ENCODE peak calls at places on chromosome 18, in five cellular contexts. V, G, A, W and S are unnamed samples.

GRCh38 chr18:26771524-26771923 is 94.0 kb downstream of the AQP4 start:
- DNase-seq in V (peak; percentile 16), W (no peak), G (no peak), A (no peak), S (peak; percentile 45)

GRCh38 chr18:10490401-10491289 is 35.2 kb upstream of the NAPG start:
- DNase-seq in V (peak; percentile 91), G (no peak), W (peak; percentile 56), A (peak; percentile 95), S (peak; percentile 95)

GRCh38 chr18:77111449-77112160 is 21.0 kb downstream of the MBP start:
- DNase-seq in G (peak; percentile 48), V (no peak), W (no peak), A (no peak), S (peak; percentile 43)

GRCh38 chr18:77103991-77104521 is 28.5 kb downstream of the MBP start:
- DNase-seq in G (no peak), V (no peak), A (no peak), W (no peak), S (no peak)

GRCh38 chr18:24187049-24187448 is 48.2 kb downstream of the CABYR start:
- DNase-seq in A (no peak), V (peak; percentile 63), W (no peak), G (no peak), S (no peak)

GRCh38 chr18:10131036-10131774 is 217.4 kb downstream of the VAPA start:
- DNase-seq in G (no peak), V (no peak), A (no peak), W (no peak), S (no peak)

GRCh38 chr18:23825978-23826405 is 136.7 kb downstream of the LAMA3 start:
- DNase-seq in W (no peak), A (no peak), G (peak; percentile 93), V (no peak), S (peak; percentile 59)

GRCh38 chr18:73458186-73458964 is 590.6 kb upstream of the NETO1 start:
- DNase-seq in W (no peak), G (no peak), A (no peak), V (no peak), S (no peak)

GRCh38 chr18:59220784-59221765 is 1.1 kb downstream of the GRP start:
- DNase-seq in G (peak; percentile 18), V (no peak), A (no peak), W (no peak), S (no peak)

GRCh38 chr18:64330161-64330560 is 181.3 kb upstream of the LINC00305 start:
- DNase-seq in V (no peak), G (no peak), A (no peak), W (no peak), S (no peak)

GRCh38 chr18:78378403-78378802 is 601.2 kb upstream of the SALL3 start:
- DNase-seq in V (no peak), G (no peak), A (no peak), W (no peak), S (no peak)

GRCh38 chr18:22822024-22822423 is 111.1 kb upstream of the RBBP8 start:
- DNase-seq in A (no peak), W (no peak), G (peak; percentile 81), V (no peak), S (no peak)

GRCh38 chr18:22434973-22435608 is 17.4 kb upstream of the CTAGE1 start:
- DNase-seq in V (no peak), A (no peak), W (no peak), G (peak; percentile 90), S (no peak)

GRCh38 chr18:63063171-63063570 is 256.4 kb downstream of the BCL2 start:
- DNase-seq in V (no peak), A (no peak), W (no peak), G (no peak), S (no peak)

GRCh38 chr18:49619792-49620191 is 57.9 kb downstream of the LIPG start:
- DNase-seq in G (peak; percentile 69), V (no peak), A (no peak), W (no peak), S (no peak)
- H3K4me2 ChIP-seq in G (no peak overlapping the region), V (no peak overlapping the region), A (no peak overlapping the region), W (no peak overlapping the region), S (no peak overlapping the region)

GRCh38 chr18:49546719-49547273 is 15.1 kb upstream of the LIPG start:
- DNase-seq in V (no peak), A (no peak), G (no peak), W (no peak), S (no peak)
- H3K4me2 ChIP-seq in V (no peak overlapping the region), A (no peak overlapping the region), G (no peak overlapping the region), W (no peak overlapping the region), S (no peak overlapping the region)

GRCh38 chr18:41747723-41748242 is 207.3 kb upstream of the PIK3C3 start:
- DNase-seq in W (no peak), V (no peak), A (no peak), G (no peak), S (no peak)

GRCh38 chr18:41745166-41746049 is 209.6 kb upstream of the PIK3C3 start:
- DNase-seq in G (peak; percentile 28), V (peak; percentile 49), W (peak; percentile 4), A (peak; percentile 1), S (peak; percentile 19)

GRCh38 chr18:41744664-41745063 is 210.4 kb upstream of the PIK3C3 start:
- DNase-seq in G (no peak), W (no peak), V (no peak), A (no peak), S (no peak)
- H3K4me2 ChIP-seq in G (no peak overlapping the region), W (no peak overlapping the region), V (no peak overlapping the region), A (no peak overlapping the region), S (no peak overlapping the region)

GRCh38 chr18:55319517-55319905 is 268.5 kb downstream of the TCF4 start:
- DNase-seq in V (no peak), W (no peak), A (no peak), G (no peak), S (no peak)
- H3K4me2 ChIP-seq in V (peak overlapping the region; percentile 90), W (no peak overlapping the region), A (peak overlapping the region; percentile 76), G (peak overlapping the region; percentile 99), S (no peak overlapping the region)

GRCh38 chr18:8835556-8835955 is 130.2 kb downstream of the MTCL1 start:
- DNase-seq in G (peak; percentile 68), V (no peak), A (no peak), W (no peak), S (no peak)

GRCh38 chr18:8831531-8831930 is 126.2 kb downstream of the MTCL1 start:
- DNase-seq in V (no peak), W (no peak), A (no peak), G (no peak), S (no peak)

GRCh38 chr18:8833480-8833879 is 128.1 kb downstream of the MTCL1 start:
- DNase-seq in G (no peak), V (no peak), A (no peak), W (no peak), S (no peak)

GRCh38 chr18:8839285-8839684 is 133.9 kb downstream of the MTCL1 start:
- DNase-seq in A (no peak), V (no peak), G (no peak), W (no peak), S (no peak)

DNA sequence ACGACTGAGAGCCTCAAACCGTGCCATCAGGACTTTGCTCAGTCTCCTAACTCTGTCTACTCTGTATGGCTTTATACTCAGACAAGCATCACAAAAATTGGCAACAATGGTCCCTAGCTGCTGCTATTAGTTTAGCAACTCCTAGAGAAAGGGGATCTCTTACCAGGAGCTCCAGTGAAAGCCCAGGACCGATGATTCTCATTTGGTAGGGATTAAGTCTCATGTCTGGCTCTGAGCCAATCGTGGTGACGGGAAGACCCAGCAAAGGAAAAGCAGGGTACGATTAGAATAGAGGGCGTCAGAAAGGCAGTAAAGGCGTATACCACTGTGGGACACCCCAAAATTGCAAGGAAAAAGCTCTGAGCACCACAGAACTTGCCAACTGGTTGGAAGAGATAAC is 129.5 kb downstream of the MTCL1 start:
- DNase-seq in A (no peak), V (no peak), G (no peak), W (no peak), S (no peak)
- H3K4me2 ChIP-seq in A (no peak overlapping the region), V (no peak overlapping the region), G (no peak overlapping the region), W (no peak overlapping the region), S (no peak overlapping the region)

GRCh38 chr18:79647307-79647706 is 32.3 kb upstream of the CTDP1 start:
- DNase-seq in W (no peak), G (no peak), A (no peak), V (no peak), S (no peak)
- H3K4me2 ChIP-seq in W (no peak overlapping the region), G (no peak overlapping the region), A (no peak overlapping the region), V (no peak overlapping the region), S (no peak overlapping the region)

GRCh38 chr18:72316497-72316896 is 227.6 kb downstream of the CBLN2 start:
- DNase-seq in A (no peak), V (no peak), G (no peak), W (no peak), S (no peak)
- H3K4me2 ChIP-seq in A (no peak overlapping the region), V (no peak overlapping the region), G (no peak overlapping the region), W (no peak overlapping the region), S (no peak overlapping the region)